ENCODE peak calls at places on chromosomes 13 and 19, in six cellular contexts. A is transverse colon; K is A549; X is stomach; N is effector memory CD4-positive, alpha-beta T cell; Y is AG04450. U is an unnamed sample.
A peak's percentile ranks its signal among the peaks of the same experiment; 100 is the strongest.

GRCh38 chr13:107518292-107518691 is 697.0 kb downstream of the LIG4 start:
- DNase-seq in K (no peak), X (no peak), N (no peak), A (no peak), Y (no peak), U (no peak)

GRCh38 chr13:99626461-99627082 is 125.3 kb downstream of the TM9SF2 start:
- DNase-seq in X (no peak), Y (no peak), K (no peak), N (no peak), A (no peak), U (no peak)

GRCh38 chr19:13817615-13818371 is 22.6 kb downstream of the ZSWIM4 start:
- DNase-seq in N (no peak), A (peak; percentile 87), X (peak; percentile 87), K (no peak), Y (no peak), U (no peak)

GRCh38 chr19:19064098-19064722 is 416 bp downstream of the SLC25A42 start:
- DNase-seq in K (peak; percentile 19), A (peak; percentile 27), N (no peak), Y (no peak), X (no peak), U (no peak)

GRCh38 chr13:40221460-40222201 is 444.8 kb downstream of the FOXO1 start:
- DNase-seq in A (peak; percentile 28), K (no peak), X (no peak), Y (no peak), N (peak; percentile 51), U (peak; percentile 97)

GRCh38 chr19:46660008-46660517 is 919 bp downstream of the DACT3 start:
- DNase-seq in A (no peak), X (no peak), K (peak; percentile 54), N (no peak), Y (no peak), U (no peak)

GRCh38 chr13:31000889-31001288 is 68.4 kb downstream of the TEX26 start:
- DNase-seq in Y (no peak), N (no peak), A (no peak), X (no peak), K (no peak), U (no peak)

GRCh38 chr13:102742506-102742905 is 31.1 kb downstream of the TEX30 start:
- DNase-seq in X (no peak), N (no peak), K (no peak), Y (no peak), A (no peak), U (no peak)

GRCh38 chr19:49502866-49503581 is 6.8 kb downstream of the RPS11 start:
- DNase-seq in A (peak; percentile 43), N (no peak), Y (peak; percentile 59), K (peak; percentile 79), X (peak; percentile 51), U (no peak)

GRCh38 chr13:40345654-40346372 is 320.6 kb downstream of the FOXO1 start:
- DNase-seq in K (no peak), X (peak; percentile 66), N (no peak), Y (no peak), A (no peak), U (no peak)

GRCh38 chr19:30883071-30883470 is 466.2 kb downstream of the TSHZ3 start:
- DNase-seq in A (no peak), N (no peak), X (no peak), K (no peak), Y (no peak), U (no peak)

GRCh38 chr13:85833938-85834337 is 34.7 kb upstream of the SLITRK6 start:
- DNase-seq in A (no peak), K (no peak), X (no peak), N (no peak), Y (no peak), U (no peak)

GRCh38 chr19:9721861-9722260 is 46.7 kb downstream of the ZNF846 start:
- DNase-seq in N (no peak), K (no peak), X (no peak), Y (no peak), A (no peak), U (no peak)

GRCh38 chr13:97257800-97258799 is 36.0 kb downstream of the MBNL2 start:
- DNase-seq in A (no peak), K (peak; percentile 95), X (no peak), Y (no peak), N (peak; percentile 8), U (peak; percentile 61)

GRCh38 chr19:29677001-29677781 is 11.9 kb downstream of the PLEKHF1 start:
- DNase-seq in X (no peak), A (no peak), Y (no peak), N (no peak), K (no peak), U (no peak)

GRCh38 chr13:33793726-33794125 is 24.2 kb upstream of the RFC3 start:
- DNase-seq in Y (no peak), X (no peak), N (no peak), A (no peak), K (no peak), U (no peak)

GRCh38 chr19:40344422-40344821 is 3.8 kb downstream of the C19orf47 start:
- DNase-seq in K (no peak), X (no peak), Y (no peak), N (no peak), A (no peak), U (no peak)

GRCh38 chr19:28294395-28294794 is 918.6 kb downstream of the UQCRFS1 start:
- DNase-seq in X (no peak), K (no peak), A (peak; percentile 21), N (no peak), Y (no peak), U (no peak)

GRCh38 chr13:35923347-35923746 is 207.8 kb downstream of the DCLK1 start:
- DNase-seq in X (no peak), K (peak; percentile 19), Y (no peak), N (no peak), A (no peak), U (no peak)

GRCh38 chr19:7203317-7203716 is 90.9 kb downstream of the INSR start:
- DNase-seq in Y (no peak), A (no peak), K (no peak), N (no peak), X (no peak), U (no peak)

GRCh38 chr19:20664917-20665781 is 3.8 kb upstream of the ZNF626 start:
- DNase-seq in K (no peak), N (no peak), Y (no peak), A (no peak), X (no peak), U (no peak)
- H3K4me3 ChIP-seq in K (no peak overlapping the region), N (no peak overlapping the region), Y (no peak overlapping the region), A (no peak overlapping the region), X (no peak overlapping the region), U (no peak overlapping the region)

GRCh38 chr13:110565296-110565695 is 3.8 kb upstream of the RAB20 start:
- DNase-seq in K (no peak), X (no peak), Y (no peak), N (no peak), A (no peak), U (no peak)

GRCh38 chr13:110564472-110564985 is 3.0 kb upstream of the RAB20 start:
- DNase-seq in K (no peak), X (no peak), N (no peak), Y (no peak), A (no peak), U (no peak)

GRCh38 chr13:110562696-110563462 is 1.4 kb upstream of the RAB20 start:
- DNase-seq in Y (no peak), X (no peak), K (no peak), A (no peak), N (no peak), U (no peak)

GRCh38 chr13:110561335-110562033 is at the start of gene RAB20:
- DNase-seq in Y (peak; percentile 44), N (peak; percentile 43), A (peak; percentile 92), X (peak; percentile 92), K (peak; percentile 50), U (no peak)

GRCh38 chr13:110563463-110563774 is 1.9 kb upstream of the RAB20 start:
- DNase-seq in K (no peak), N (no peak), Y (no peak), A (no peak), X (no peak), U (no peak)
- H3K4me3 ChIP-seq in K (no peak overlapping the region), N (no peak overlapping the region), Y (no peak overlapping the region), A (no peak overlapping the region), X (peak overlapping the region; percentile 72), U (peak overlapping the region; percentile 95)

GRCh38 chr13:113151745-113152707 is 6.4 kb upstream of the PROZ start:
- DNase-seq in K (no peak), X (no peak), Y (peak; percentile 24), N (no peak), A (no peak), U (no peak)
- H3K4me3 ChIP-seq in K (no peak overlapping the region), X (no peak overlapping the region), Y (peak overlapping the region; percentile 7), N (no peak overlapping the region), A (no peak overlapping the region), U (no peak overlapping the region)

GRCh38 chr19:3178377-3178972 is at the start of gene S1PR4:
- DNase-seq in A (peak; percentile 33), K (no peak), N (peak; percentile 61), Y (no peak), X (no peak), U (no peak)

GRCh38 chr19:3175761-3176714 is 2.5 kb upstream of the S1PR4 start:
- DNase-seq in Y (no peak), A (peak; percentile 87), K (peak; percentile 87), X (peak; percentile 90), N (peak; percentile 29), U (peak; percentile 42)

GRCh38 chr19:3179739-3180293 is 1.2 kb downstream of the S1PR4 start:
- DNase-seq in Y (no peak), A (no peak), X (no peak), N (no peak), K (no peak), U (no peak)

GRCh38 chr19:3176715-3177501 is 1.7 kb upstream of the S1PR4 start:
- DNase-seq in A (peak; percentile 71), K (peak; percentile 83), N (peak; percentile 51), Y (no peak), X (peak; percentile 69), U (no peak)

DNA sequence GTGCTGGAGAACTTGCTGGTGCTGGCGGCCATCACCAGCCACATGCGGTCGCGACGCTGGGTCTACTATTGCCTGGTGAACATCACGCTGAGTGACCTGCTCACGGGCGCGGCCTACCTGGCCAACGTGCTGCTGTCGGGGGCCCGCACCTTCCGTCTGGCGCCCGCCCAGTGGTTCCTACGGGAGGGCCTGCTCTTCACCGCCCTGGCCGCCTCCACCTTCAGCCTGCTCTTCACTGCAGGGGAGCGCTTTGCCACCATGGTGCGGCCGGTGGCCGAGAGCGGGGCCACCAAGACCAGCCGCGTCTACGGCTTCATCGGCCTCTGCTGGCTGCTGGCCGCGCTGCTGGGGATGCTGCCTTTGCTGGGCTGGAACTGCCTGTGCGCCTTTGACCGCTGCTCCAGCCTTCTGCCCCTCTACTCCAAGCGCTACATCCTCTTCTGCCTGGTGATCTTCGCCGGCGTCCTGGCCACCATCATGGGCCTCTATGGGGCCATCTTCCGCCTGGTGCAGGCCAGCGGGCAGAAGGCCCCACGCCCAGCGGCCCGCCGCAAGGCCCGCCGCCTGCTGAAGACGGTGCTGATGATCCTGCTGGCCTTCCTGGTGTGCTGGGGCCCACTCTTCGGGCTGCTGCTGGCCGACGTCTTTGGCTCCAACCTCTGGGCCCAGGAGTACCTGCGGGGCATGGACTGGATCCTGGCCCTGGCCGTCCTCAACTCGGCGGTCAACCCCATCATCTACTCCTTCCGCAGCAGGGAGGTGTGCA is 587 bp downstream of the S1PR4 start:
- DNase-seq in K (no peak), N (no peak), A (no peak), Y (no peak), X (no peak), U (no peak)
- H3K4me3 ChIP-seq in K (no peak overlapping the region), N (peak overlapping the region; percentile 96), A (no peak overlapping the region), Y (no peak overlapping the region), X (peak overlapping the region; percentile 46), U (no peak overlapping the region)

U was measured in epithelial cell of proximal tubule.